ENCODE peak calls at places on chromosomes 2 and 18, in five cellular contexts. C, J, G, F and E are unnamed samples.
A peak's percentile ranks its signal among the peaks of the same experiment; 100 is the strongest.

GRCh38 chr2:16373341-16373740 is 292.3 kb downstream of the CYRIA start:
- DNase-seq in G (no peak), C (no peak), F (no peak), J (no peak), E (no peak)

GRCh38 chr2:26529406-26530070 is 51.6 kb upstream of the OTOF start:
- DNase-seq in J (no peak), C (no peak), F (no peak), G (no peak), E (no peak)

GRCh38 chr2:239942871-239943311 is 82.3 kb downstream of the NDUFA10 start:
- DNase-seq in F (no peak), G (no peak), J (no peak), C (no peak), E (no peak)

GRCh38 chr2:160232905-160233475 is 32.9 kb upstream of the ITGB6 start:
- DNase-seq in F (no peak), G (no peak), C (no peak), J (no peak), E (no peak)

GRCh38 chr2:220504890-220505564 is 877.6 kb downstream of the SLC4A3 start:
- DNase-seq in G (no peak), F (no peak), C (peak; percentile 3), J (no peak), E (peak; percentile 82)

GRCh38 chr2:174788291-174788929 is 24.1 kb upstream of the CHRNA1 start:
- DNase-seq in G (no peak), J (peak; percentile 23), F (peak; percentile 74), C (no peak), E (no peak)

GRCh38 chr2:217113496-217113895 is 253.6 kb upstream of the TNP1 start:
- DNase-seq in J (no peak), C (no peak), F (no peak), G (no peak), E (no peak)

GRCh38 chr2:200735061-200735460 is 76.6 kb upstream of the BZW1 start:
- DNase-seq in C (no peak), F (no peak), J (no peak), G (no peak), E (no peak)

GRCh38 chr2:164898475-164898874 is 56.9 kb downstream of the SLC38A11 start:
- DNase-seq in G (no peak), C (peak; percentile 88), J (no peak), F (no peak), E (no peak)

GRCh38 chr2:186125625-186126024 is 360.4 kb upstream of the ZC3H15 start:
- DNase-seq in G (no peak), F (no peak), C (no peak), J (no peak), E (no peak)

GRCh38 chr2:144682248-144682647 is 162.3 kb upstream of the ZEB2 start:
- DNase-seq in G (no peak), F (peak; percentile 30), J (no peak), C (no peak), E (no peak)

GRCh38 chr2:218221015-218221414 is 4.0 kb downstream of the ARPC2 start:
- DNase-seq in J (no peak), C (no peak), G (no peak), F (no peak), E (no peak)
- TF ChIP-seq REST in J (no peak), C (no peak), G (no peak), F (no peak), E (no peak)

DNA sequence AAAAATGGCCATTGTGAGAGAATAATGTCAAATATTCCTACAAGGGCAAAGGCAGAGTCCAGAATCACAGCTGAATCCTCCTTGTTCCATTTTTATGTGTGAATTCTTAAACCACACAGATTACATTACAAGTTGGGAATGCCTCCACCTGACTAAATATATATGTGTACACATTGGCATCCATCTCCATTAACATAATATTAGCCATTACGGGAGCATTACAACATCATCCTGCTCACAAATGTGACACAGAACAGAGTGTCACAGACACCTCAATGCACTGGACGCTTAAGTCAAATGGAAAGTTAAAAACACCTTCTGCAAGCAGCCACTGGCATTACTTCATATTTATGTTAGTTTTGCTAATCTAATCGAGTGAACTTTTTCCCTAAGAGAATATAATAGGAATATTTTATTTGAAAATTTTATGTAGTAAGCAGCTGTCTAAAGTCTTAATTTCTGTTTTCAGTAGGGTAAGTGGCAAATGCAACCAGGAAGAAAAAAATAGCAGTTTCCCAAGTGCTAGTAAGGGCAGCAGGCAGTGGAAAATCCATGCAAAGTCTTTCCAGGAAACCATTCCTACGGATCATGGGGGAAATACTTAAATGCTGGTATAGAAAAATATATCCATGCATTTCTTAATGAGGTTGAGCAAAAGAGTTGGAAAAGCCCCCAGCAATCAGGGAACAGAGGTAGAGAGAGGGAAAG is 255.6 kb downstream of the OSR1 start:
- DNase-seq in C (no peak), G (no peak), J (no peak), F (no peak), E (no peak)
- TF ChIP-seq SIN3A in C (no peak), G (no peak), J (no peak), F (no peak), E (no peak)

GRCh38 chr2:128465246-128466170 is 146.8 kb upstream of the HS6ST1 start:
- DNase-seq in G (no peak), F (no peak), J (no peak), C (no peak), E (no peak)
- H3K9me3 ChIP-seq in G (peaks cover 9% of the 10 kb centered on the region), F (peaks cover 14% of the 10 kb centered on the region), J (peaks cover 15% of the 10 kb centered on the region), C (peaks cover 31% of the 10 kb centered on the region), E (peaks cover 14% of the 10 kb centered on the region)

GRCh38 chr2:119106301-119106897 is 52.2 kb downstream of the C1QL2 start:
- DNase-seq in G (no peak), C (peak; percentile 35), F (peak; percentile 37), J (no peak), E (no peak)
- TF ChIP-seq REST in G (peak; percentile 93), C (peak; percentile 98), F (peak; percentile 96), J (peak; percentile 96), E (peak; percentile 94)

DNA sequence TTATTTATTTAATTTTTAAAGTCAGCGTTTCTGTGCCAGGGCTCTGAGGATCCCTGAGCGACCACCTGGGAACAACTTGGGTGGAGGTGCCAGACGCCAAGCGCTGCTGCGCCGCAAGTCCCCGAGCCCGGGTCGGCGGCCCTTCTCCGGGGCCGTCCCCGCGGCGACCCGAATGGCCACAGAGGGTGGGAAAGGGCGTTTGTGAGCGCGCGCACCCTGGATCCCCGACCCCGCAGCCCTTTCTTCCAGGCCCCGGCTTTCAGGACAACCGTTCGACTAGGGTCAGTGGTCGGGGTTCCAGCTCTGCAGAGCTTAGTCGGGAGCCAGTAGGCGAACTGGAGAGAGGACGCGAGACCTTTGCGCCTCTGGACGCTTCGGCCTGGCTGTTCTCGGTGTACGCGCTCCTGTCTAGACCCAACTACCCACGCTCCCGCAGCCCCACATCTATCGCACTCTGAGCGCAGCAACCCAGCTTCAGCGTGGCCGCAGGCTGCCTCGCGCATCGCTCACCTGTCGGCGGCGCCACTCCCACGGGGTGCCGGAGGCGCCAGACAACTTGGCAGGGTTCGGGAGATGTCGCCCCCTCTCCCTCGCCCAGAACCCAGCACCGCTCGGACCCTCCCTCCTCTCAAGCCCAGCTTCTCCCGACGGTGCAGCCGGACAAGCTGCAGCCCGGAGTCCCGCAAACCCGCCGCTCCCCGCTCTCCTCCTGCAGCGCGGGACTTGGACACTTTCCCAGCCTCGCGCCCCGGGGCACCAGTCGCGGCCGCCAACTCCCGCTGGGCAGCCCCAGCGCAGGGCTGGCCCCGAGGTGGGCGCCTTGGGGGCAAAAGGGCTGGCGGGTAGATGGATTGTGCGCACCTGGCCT is 785 bp downstream of the LYPD1 start:
- DNase-seq in C (no peak), F (no peak), J (no peak), G (no peak), E (no peak)
- TF ChIP-seq SIN3A in C (no peak), F (no peak), J (no peak), G (no peak), E (no peak)

GRCh38 chr2:9617296-9617695 is 13.5 kb downstream of the YWHAQ start:
- DNase-seq in C (no peak), G (no peak), F (no peak), J (no peak), E (no peak)

GRCh38 chr2:9613291-9613690 is 17.5 kb downstream of the YWHAQ start:
- DNase-seq in C (no peak), F (no peak), J (no peak), G (no peak), E (no peak)

GRCh38 chr2:9610781-9611548 is 19.8 kb downstream of the YWHAQ start:
- DNase-seq in G (no peak), C (no peak), F (no peak), J (no peak), E (no peak)

GRCh38 chr2:9617749-9618148 is 13.0 kb downstream of the YWHAQ start:
- DNase-seq in F (no peak), J (no peak), G (no peak), C (no peak), E (no peak)

GRCh38 chr2:9614562-9614961 is 16.2 kb downstream of the YWHAQ start:
- DNase-seq in J (no peak), C (no peak), F (no peak), G (no peak), E (no peak)
- H3K9me3 ChIP-seq in J (no peaks in the 10 kb centered on the region), C (no peaks in the 10 kb centered on the region), F (no peaks in the 10 kb centered on the region), G (no peaks in the 10 kb centered on the region), E (no peaks in the 10 kb centered on the region)

GRCh38 chr18:8426401-8426800 is 182.8 kb upstream of the RAB12 start:
- DNase-seq in C (peak; percentile 24), G (no peak), J (peak; percentile 16), F (peak; percentile 49), E (no peak)

GRCh38 chr18:8424481-8424880 is 184.8 kb upstream of the RAB12 start:
- DNase-seq in J (no peak), F (no peak), C (no peak), G (no peak), E (no peak)

GRCh38 chr18:8427339-8427738 is 181.9 kb upstream of the RAB12 start:
- DNase-seq in C (no peak), J (no peak), G (no peak), F (no peak), E (no peak)

GRCh38 chr18:8423051-8423558 is 186.1 kb upstream of the RAB12 start:
- DNase-seq in G (no peak), J (peak; percentile 15), C (peak; percentile 57), F (no peak), E (no peak)

GRCh38 chr18:8424917-8425725 is 184.1 kb upstream of the RAB12 start:
- DNase-seq in J (peak; percentile 34), C (peak; percentile 13), G (no peak), F (no peak), E (no peak)
- TF ChIP-seq REST in J (no peak), C (no peak), G (no peak), F (no peak), E (no peak)